ENCODE peak calls at places on chromosome 22, in nine cellular contexts. Z is GM23248, B is Peyer's patch, X is cardiac muscle cell, M is A673, N is upper lobe of right lung, L is heart left ventricle, A is DND-41, H is ovary. Y is an unnamed sample. For H3K36me3, the result is how much of the 10 kb centered on the place peaks cover.

GRCh38 chr22:29625090-29625825 is 21.8 kb downstream of the NF2 start:
- DNase-seq in B (peak), Z (peak), A (peak), H (peak), M (peak), N (no peak), X (peak), L (no peak), Y (peak)

GRCh38 chr22:39080052-39080762 is 3.1 kb downstream of the APOBEC3G start:
- DNase-seq in H (no peak), Z (no peak), N (no peak), X (no peak), B (no peak), M (no peak), L (no peak), A (no peak), Y (no peak)

GRCh38 chr22:46737105-46737975 is 712 bp downstream of the CERK start:
- DNase-seq in H (peak), X (peak), L (no peak), Z (peak), M (peak), B (peak), A (peak), N (no peak), Y (peak)

GRCh38 chr22:28021116-28021997 is 102.3 kb upstream of the PITPNB start:
- DNase-seq in H (no peak), M (no peak), A (no peak), Z (no peak), B (no peak), L (no peak), N (peak), X (no peak), Y (no peak)

GRCh38 chr22:46866591-46866990 is 104.1 kb downstream of the TBC1D22A start:
- DNase-seq in X (peak), B (no peak), N (no peak), Z (peak), A (no peak), H (no peak), M (no peak), L (no peak), Y (no peak)

GRCh38 chr22:49999901-50000586 is 12.5 kb downstream of the IL17REL start:
- DNase-seq in L (no peak), N (peak), Z (no peak), B (no peak), X (no peak), A (no peak), M (no peak), H (no peak), Y (peak)

GRCh38 chr22:27397948-27398330 is 403.6 kb downstream of the MN1 start:
- DNase-seq in N (no peak), L (peak), B (no peak), X (peak), A (no peak), M (no peak), H (peak), Z (peak), Y (peak)

GRCh38 chr22:35612903-35613302 is 4.2 kb downstream of the MB start:
- DNase-seq in N (no peak), A (no peak), Z (no peak), X (no peak), H (no peak), B (no peak), M (no peak), L (peak), Y (peak)

GRCh38 chr22:47020157-47020556 is 257.7 kb downstream of the TBC1D22A start:
- DNase-seq in H (no peak), N (peak), B (no peak), A (no peak), X (peak), L (peak), Z (peak), M (no peak), Y (no peak)

GRCh38 chr22:30044369-30044768 is 35.9 kb upstream of the HORMAD2 start:
- DNase-seq in M (peak), N (no peak), Z (peak), X (peak), A (no peak), L (no peak), B (no peak), H (no peak), Y (no peak)

GRCh38 chr22:37169947-37170688 is 17.9 kb downstream of the C1QTNF6 start:
- DNase-seq in M (no peak), L (peak), Z (no peak), X (no peak), B (no peak), A (no peak), N (peak), H (no peak), Y (peak)

GRCh38 chr22:30855677-30856518 is 112.7 kb downstream of the MORC2 start:
- DNase-seq in H (no peak), L (no peak), B (no peak), M (no peak), N (peak), Z (peak), A (no peak), X (no peak), Y (no peak)

GRCh38 chr22:36081023-36081431 is 52.4 kb upstream of the RBFOX2 start:
- DNase-seq in H (no peak), X (peak), A (no peak), M (no peak), B (no peak), Z (peak), L (no peak), N (no peak), Y (peak)

GRCh38 chr22:27919943-27920755 is 1.1 kb upstream of the PITPNB start:
- DNase-seq in H (peak), N (no peak), L (no peak), M (peak), B (no peak), X (peak), A (no peak), Z (peak), Y (no peak)

GRCh38 chr22:23817146-23817545 is 21.7 kb downstream of the DERL3 start:
- DNase-seq in Z (no peak), M (no peak), N (no peak), X (no peak), A (no peak), B (no peak), L (no peak), H (no peak), Y (no peak)
- H3K36me3 ChIP-seq in Z (under half), M (under half), N (half or more), X (half or more), A (half or more), B (half or more), L (half or more), H (under half), Y (under half)

DNA sequence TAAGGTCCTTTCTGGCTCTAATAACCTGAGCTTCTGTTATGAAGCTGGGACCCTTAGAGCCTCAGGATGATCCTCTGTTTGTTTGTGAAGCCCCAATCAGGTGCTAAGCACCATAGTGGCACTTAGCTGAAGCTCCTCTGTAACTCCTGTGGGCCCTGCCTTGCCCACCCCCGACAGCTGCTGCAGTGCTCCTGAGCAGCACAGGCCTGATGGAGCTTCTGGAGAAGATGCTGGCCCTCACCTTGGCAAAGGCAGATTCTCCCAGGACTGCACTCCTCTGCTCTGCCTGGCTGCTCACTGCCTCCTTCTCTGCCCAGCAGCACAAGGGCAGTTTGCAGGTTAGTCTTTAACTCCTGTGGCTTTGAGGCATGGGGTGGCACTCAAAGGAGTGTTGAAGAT is 19.0 kb upstream of the CCDC134 start:
- DNase-seq in A (no peak), Z (no peak), X (no peak), B (no peak), L (no peak), M (no peak), N (no peak), H (no peak), Y (no peak)
- H3K4me3 ChIP-seq in A (no peak), Z (peak), X (no peak), B (peak), L (no peak), M (no peak), N (peak), H (no peak), Y (no peak)

GRCh38 chr22:21965762-21966288 is 13.2 kb upstream of the PPM1F start:
- DNase-seq in M (no peak), X (no peak), L (no peak), N (no peak), B (no peak), Z (no peak), H (no peak), A (no peak), Y (no peak)
- H3K36me3 ChIP-seq in M (half or more), X (under half), L (half or more), N (half or more), B (half or more), Z (under half), H (under half), A (half or more), Y (half or more)

GRCh38 chr22:25110596-25110845 is 89.1 kb upstream of the CRYBB3 start:
- DNase-seq in X (no peak), M (no peak), Z (no peak), N (no peak), A (no peak), H (no peak), B (no peak), L (no peak), Y (no peak)
- H3K4me3 ChIP-seq in X (peak), M (peak), Z (peak), N (peak), A (peak), H (peak), B (peak), L (peak), Y (peak)

GRCh38 chr22:44887941-44888366 is 121.9 kb downstream of the PHF21B start:
- DNase-seq in H (no peak), Z (no peak), M (no peak), N (peak), B (no peak), L (no peak), A (no peak), X (no peak), Y (no peak)

GRCh38 chr22:44888491-44888941 is 121.3 kb downstream of the PHF21B start:
- DNase-seq in N (peak), A (no peak), M (no peak), L (no peak), X (no peak), Z (no peak), H (no peak), B (no peak), Y (no peak)

GRCh38 chr22:44884968-44885805 is 124.6 kb downstream of the PHF21B start:
- DNase-seq in A (no peak), L (no peak), Z (no peak), X (no peak), B (no peak), N (peak), M (no peak), H (no peak), Y (peak)

GRCh38 chr22:44884562-44884961 is 125.2 kb downstream of the PHF21B start:
- DNase-seq in X (no peak), A (no peak), B (no peak), Z (no peak), L (no peak), M (no peak), N (no peak), H (no peak), Y (no peak)

GRCh38 chr22:44885806-44886360 is 123.9 kb downstream of the PHF21B start:
- DNase-seq in H (no peak), A (no peak), M (no peak), L (no peak), N (peak), X (no peak), Z (no peak), B (no peak), Y (no peak)
- H3K36me3 ChIP-seq in H (under half), A (half or more), M (under half), L (under half), N (under half), X (under half), Z (under half), B (under half), Y (under half)

GRCh38 chr22:18064636-18065035 is 13.2 kb upstream of the PEX26 start:
- DNase-seq in X (no peak), A (no peak), H (no peak), Z (no peak), M (no peak), B (no peak), L (no peak), N (peak), Y (no peak)
- H3K4me3 ChIP-seq in X (no peak), A (no peak), H (no peak), Z (no peak), M (no peak), B (no peak), L (no peak), N (no peak), Y (no peak)

Y was measured in psoas muscle.